ENCODE peak calls at places on chromosomes 11 and 22, in eight cellular contexts. One of them, this sample, is unnamed.

GRCh38 chr22:29302681-29303465 is 3.6 kb upstream of the GAS2L1 start:
- DNase-seq in MM.1S: no peak
- DNase-seq in HCT116: no peak
- DNase-seq in neural progenitor cell: no peak
- DNase-seq in SK-N-SH: peak; percentile 43
- DNase-seq in GM23338: peak; percentile 21
- DNase-seq in hepatocyte: no peak
- DNase-seq in PC-3: no peak
- DNase-seq in this sample: no peak

GRCh38 chr11:101797335-101797734 is 117.5 kb upstream of the CEP126 start:
- DNase-seq in SK-N-SH: no peak
- DNase-seq in hepatocyte: no peak
- DNase-seq in HCT116: no peak
- DNase-seq in neural progenitor cell: no peak
- DNase-seq in MM.1S: no peak
- DNase-seq in GM23338: no peak
- DNase-seq in PC-3: peak; percentile 85
- DNase-seq in this sample: no peak

GRCh38 chr22:45246060-45246985 is 5.6 kb upstream of the KIAA0930 start:
- DNase-seq in GM23338: no peak
- DNase-seq in HCT116: peak; percentile 92
- DNase-seq in PC-3: peak; percentile 85
- DNase-seq in hepatocyte: peak; percentile 94
- DNase-seq in MM.1S: no peak
- DNase-seq in SK-N-SH: peak; percentile 73
- DNase-seq in neural progenitor cell: no peak
- DNase-seq in this sample: no peak

GRCh38 chr11:44382118-44382517 is 72.2 kb upstream of the ALX4 start:
- DNase-seq in PC-3: no peak
- DNase-seq in hepatocyte: no peak
- DNase-seq in MM.1S: no peak
- DNase-seq in neural progenitor cell: no peak
- DNase-seq in HCT116: no peak
- DNase-seq in GM23338: no peak
- DNase-seq in SK-N-SH: no peak
- DNase-seq in this sample: no peak

GRCh38 chr11:113384551-113384950 is 3.0 kb upstream of the ANKK1 start:
- DNase-seq in SK-N-SH: no peak
- DNase-seq in MM.1S: no peak
- DNase-seq in PC-3: peak; percentile 96
- DNase-seq in hepatocyte: peak; percentile 67
- DNase-seq in HCT116: no peak
- DNase-seq in GM23338: no peak
- DNase-seq in neural progenitor cell: no peak
- DNase-seq in this sample: no peak

GRCh38 chr11:69654660-69655478 is 13.9 kb downstream of the CCND1 start:
- DNase-seq in neural progenitor cell: no peak
- DNase-seq in PC-3: peak; percentile 97
- DNase-seq in hepatocyte: peak; percentile 65
- DNase-seq in HCT116: no peak
- DNase-seq in MM.1S: no peak
- DNase-seq in GM23338: peak; percentile 24
- DNase-seq in SK-N-SH: no peak
- DNase-seq in this sample: no peak

GRCh38 chr11:72735495-72736027 is 16.6 kb downstream of the ARAP1 start:
- DNase-seq in hepatocyte: peak; percentile 81
- DNase-seq in SK-N-SH: peak; percentile 89
- DNase-seq in HCT116: peak; percentile 40
- DNase-seq in PC-3: peak; percentile 67
- DNase-seq in neural progenitor cell: no peak
- DNase-seq in MM.1S: no peak
- DNase-seq in GM23338: peak; percentile 68
- DNase-seq in this sample: no peak

GRCh38 chr11:126440792-126441514 is 85.5 kb downstream of the ST3GAL4 start:
- DNase-seq in neural progenitor cell: peak; percentile 89
- DNase-seq in PC-3: peak; percentile 94
- DNase-seq in MM.1S: peak; percentile 71
- DNase-seq in HCT116: peak; percentile 43
- DNase-seq in GM23338: peak; percentile 91
- DNase-seq in SK-N-SH: peak; percentile 94
- DNase-seq in hepatocyte: peak; percentile 89
- DNase-seq in this sample: peak; percentile 75

GRCh38 chr22:19974233-19974861 is 32.7 kb upstream of the TXNRD2 start:
- DNase-seq in hepatocyte: peak; percentile 47
- DNase-seq in GM23338: peak; percentile 97
- DNase-seq in neural progenitor cell: peak; percentile 92
- DNase-seq in SK-N-SH: peak; percentile 91
- DNase-seq in MM.1S: peak; percentile 27
- DNase-seq in HCT116: peak; percentile 41
- DNase-seq in PC-3: peak; percentile 22
- DNase-seq in this sample: peak; percentile 85

GRCh38 chr11:46198245-46198872 is 77.1 kb upstream of the PHF21A start:
- DNase-seq in GM23338: no peak
- DNase-seq in MM.1S: no peak
- DNase-seq in neural progenitor cell: no peak
- DNase-seq in SK-N-SH: no peak
- DNase-seq in HCT116: no peak
- DNase-seq in hepatocyte: no peak
- DNase-seq in PC-3: no peak
- DNase-seq in this sample: no peak

GRCh38 chr11:35158371-35159081 is 19.6 kb downstream of the CD44 start:
- DNase-seq in SK-N-SH: no peak
- DNase-seq in GM23338: no peak
- DNase-seq in MM.1S: no peak
- DNase-seq in HCT116: no peak
- DNase-seq in neural progenitor cell: no peak
- DNase-seq in hepatocyte: peak; percentile 63
- DNase-seq in PC-3: no peak
- DNase-seq in this sample: no peak

GRCh38 chr11:114346709-114347141 is 50.5 kb downstream of the NNMT start:
- DNase-seq in neural progenitor cell: no peak
- DNase-seq in MM.1S: peak; percentile 21
- DNase-seq in SK-N-SH: no peak
- DNase-seq in PC-3: peak; percentile 44
- DNase-seq in HCT116: no peak
- DNase-seq in GM23338: no peak
- DNase-seq in hepatocyte: no peak
- DNase-seq in this sample: no peak

GRCh38 chr11:16291729-16292128 is 64.6 kb downstream of the SOX6 start:
- DNase-seq in GM23338: no peak
- DNase-seq in PC-3: no peak
- DNase-seq in SK-N-SH: no peak
- DNase-seq in MM.1S: no peak
- DNase-seq in neural progenitor cell: no peak
- DNase-seq in hepatocyte: no peak
- DNase-seq in HCT116: no peak
- DNase-seq in this sample: no peak

GRCh38 chr22:19691721-19692341 is 22.5 kb upstream of the SEPTIN5 start:
- DNase-seq in hepatocyte: peak; percentile 51
- DNase-seq in HCT116: peak; percentile 40
- DNase-seq in MM.1S: no peak
- DNase-seq in neural progenitor cell: peak; percentile 73
- DNase-seq in GM23338: peak; percentile 73
- DNase-seq in PC-3: peak; percentile 60
- DNase-seq in SK-N-SH: no peak
- DNase-seq in this sample: no peak

GRCh38 chr11:107177106-107177477 is 158.8 kb upstream of the GUCY1A2 start:
- DNase-seq in neural progenitor cell: no peak
- DNase-seq in GM23338: no peak
- DNase-seq in SK-N-SH: no peak
- DNase-seq in MM.1S: no peak
- DNase-seq in PC-3: no peak
- DNase-seq in HCT116: no peak
- DNase-seq in hepatocyte: no peak
- DNase-seq in this sample: no peak

GRCh38 chr11:76783901-76784813 is 1.0 kb downstream of the TSKU start:
- DNase-seq in GM23338: peak; percentile 94
- DNase-seq in neural progenitor cell: peak; percentile 96
- DNase-seq in hepatocyte: peak; percentile 91
- DNase-seq in PC-3: peak; percentile 80
- DNase-seq in HCT116: peak; percentile 55
- DNase-seq in SK-N-SH: peak; percentile 97
- DNase-seq in MM.1S: no peak
- DNase-seq in this sample: no peak

GRCh38 chr11:76782526-76783293 is 446 bp upstream of the TSKU start:
- DNase-seq in hepatocyte: peak; percentile 97
- DNase-seq in neural progenitor cell: peak; percentile 98
- DNase-seq in HCT116: peak; percentile 79
- DNase-seq in PC-3: peak; percentile 89
- DNase-seq in MM.1S: peak; percentile 91
- DNase-seq in SK-N-SH: peak; percentile 94
- DNase-seq in GM23338: peak; percentile 98
- DNase-seq in this sample: peak; percentile 89

GRCh38 chr11:76781861-76782500 is 1.2 kb upstream of the TSKU start:
- DNase-seq in neural progenitor cell: no peak
- DNase-seq in HCT116: no peak
- DNase-seq in GM23338: no peak
- DNase-seq in PC-3: no peak
- DNase-seq in SK-N-SH: no peak
- DNase-seq in hepatocyte: no peak
- DNase-seq in MM.1S: no peak
- DNase-seq in this sample: no peak

GRCh38 chr11:76785513-76785912 is 2.4 kb downstream of the TSKU start:
- DNase-seq in SK-N-SH: no peak
- DNase-seq in PC-3: no peak
- DNase-seq in MM.1S: no peak
- DNase-seq in neural progenitor cell: peak; percentile 62
- DNase-seq in HCT116: no peak
- DNase-seq in hepatocyte: no peak
- DNase-seq in GM23338: peak; percentile 66
- DNase-seq in this sample: no peak

DNA sequence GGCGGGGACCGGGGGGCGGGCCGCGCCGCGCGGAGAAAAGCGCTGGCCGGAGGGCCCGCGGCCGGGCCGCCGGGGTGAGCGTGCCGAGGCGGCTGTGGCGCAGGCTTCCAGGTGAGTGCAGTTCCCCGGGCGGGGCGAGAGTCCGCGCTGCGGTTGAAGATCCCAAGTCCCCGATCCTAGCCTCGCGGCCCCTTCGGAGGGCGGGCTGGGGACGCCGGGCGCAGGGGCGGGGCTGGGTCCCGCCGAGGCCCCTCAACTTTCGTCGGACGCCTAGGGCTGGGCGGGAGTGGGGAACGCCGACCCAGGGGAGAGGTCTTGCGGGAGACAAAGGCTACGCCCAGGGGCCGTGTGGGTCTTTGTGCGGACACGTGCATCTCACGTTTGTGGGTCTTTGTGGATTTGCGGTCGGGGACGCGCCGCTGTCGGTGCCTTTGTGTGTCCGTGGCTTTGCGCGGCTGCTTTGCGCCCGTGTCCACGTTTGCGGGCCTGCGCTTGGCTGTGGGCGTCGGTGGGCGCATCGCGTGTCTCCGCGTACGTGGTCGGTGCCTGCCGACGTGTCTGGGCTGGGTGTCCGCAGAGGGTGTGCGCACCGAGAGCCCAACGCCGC is at the start of gene TSKU:
- DNase-seq in hepatocyte: no peak
- DNase-seq in GM23338: peak; percentile 82
- DNase-seq in SK-N-SH: no peak
- DNase-seq in MM.1S: no peak
- DNase-seq in HCT116: no peak
- DNase-seq in PC-3: peak; percentile 27
- DNase-seq in neural progenitor cell: no peak
- DNase-seq in this sample: no peak
- TF ChIP-seq EZH2phosphoT487 in hepatocyte: no peak
- TF ChIP-seq EZH2phosphoT487 in GM23338: no peak
- TF ChIP-seq EZH2phosphoT487 in SK-N-SH: no peak
- TF ChIP-seq EZH2phosphoT487 in MM.1S: no peak
- TF ChIP-seq EZH2phosphoT487 in HCT116: no peak
- TF ChIP-seq EZH2phosphoT487 in PC-3: no peak
- TF ChIP-seq EZH2phosphoT487 in neural progenitor cell: no peak
- TF ChIP-seq EZH2phosphoT487 in this sample: no peak

DNA sequence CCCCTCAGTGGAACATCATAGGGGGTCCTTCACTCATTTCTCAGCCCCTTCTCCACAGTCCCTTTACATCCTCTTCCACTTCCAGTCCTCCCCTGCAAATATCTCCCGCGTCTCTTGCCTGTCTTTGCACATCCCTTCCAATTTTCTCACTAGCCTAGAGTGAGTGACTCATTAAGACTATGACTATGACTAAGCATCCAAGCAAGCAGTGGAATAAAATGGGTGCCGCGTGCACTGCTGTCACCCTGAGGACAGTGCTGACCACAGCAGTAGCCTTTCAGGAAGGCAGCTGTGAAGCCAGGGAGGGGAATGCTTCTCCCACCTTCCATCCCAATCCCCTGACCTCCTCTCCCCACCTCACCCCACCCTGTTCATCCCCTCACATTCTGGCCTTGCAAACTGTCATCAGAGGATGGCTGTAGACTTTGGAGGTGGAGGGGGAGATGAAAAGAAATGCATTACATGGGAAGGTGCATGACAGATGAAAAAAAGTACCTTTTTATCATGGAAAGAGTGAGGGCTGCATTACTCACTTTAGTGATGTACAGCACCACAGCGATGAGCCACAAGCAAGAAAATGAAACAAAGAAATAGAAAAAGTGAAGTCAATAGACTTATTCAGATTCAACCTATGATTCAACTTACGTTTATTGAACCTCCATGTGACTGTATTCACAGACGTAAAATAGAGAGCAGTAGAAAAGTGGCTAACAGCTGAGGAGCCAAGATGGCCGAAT is 948.2 kb downstream of the NTM start:
- DNase-seq in HCT116: no peak
- DNase-seq in MM.1S: no peak
- DNase-seq in neural progenitor cell: no peak
- DNase-seq in SK-N-SH: no peak
- DNase-seq in hepatocyte: no peak
- DNase-seq in PC-3: peak; percentile 14
- DNase-seq in GM23338: no peak
- DNase-seq in this sample: no peak
- TF ChIP-seq CTCF in HCT116: no peak
- TF ChIP-seq CTCF in MM.1S: no peak
- TF ChIP-seq CTCF in neural progenitor cell: no peak
- TF ChIP-seq CTCF in SK-N-SH: peak; percentile 28
- TF ChIP-seq CTCF in hepatocyte: no peak
- TF ChIP-seq CTCF in PC-3: no peak
- TF ChIP-seq CTCF in GM23338: no peak
- TF ChIP-seq CTCF in this sample: no peak

DNA sequence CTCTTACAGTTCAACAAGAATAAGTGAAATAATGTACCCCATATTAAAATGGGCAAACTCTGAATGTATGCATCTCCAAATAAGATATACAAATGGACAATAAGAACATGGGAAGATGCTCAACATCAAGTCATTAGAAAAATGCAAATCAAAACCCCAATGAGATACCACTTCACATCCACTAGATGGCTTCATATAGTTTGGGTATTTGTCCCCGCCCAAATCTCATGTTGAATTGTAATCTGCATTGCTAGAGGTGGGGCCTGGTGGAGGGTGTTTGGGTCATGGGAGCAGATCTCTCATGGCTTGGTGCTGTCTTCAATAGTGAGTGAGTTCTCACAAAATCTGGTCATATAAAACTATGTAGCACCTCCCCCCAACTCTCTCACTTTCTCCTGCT is 5.7 kb downstream of the MPZL2 start:
- DNase-seq in hepatocyte: no peak
- DNase-seq in HCT116: no peak
- DNase-seq in neural progenitor cell: no peak
- DNase-seq in SK-N-SH: no peak
- DNase-seq in PC-3: peak; percentile 50
- DNase-seq in MM.1S: peak; percentile 53
- DNase-seq in GM23338: peak; percentile 49
- DNase-seq in this sample: peak; percentile 29
- TF ChIP-seq EZH2phosphoT487 in hepatocyte: no peak
- TF ChIP-seq EZH2phosphoT487 in HCT116: no peak
- TF ChIP-seq EZH2phosphoT487 in neural progenitor cell: no peak
- TF ChIP-seq EZH2phosphoT487 in SK-N-SH: no peak
- TF ChIP-seq EZH2phosphoT487 in PC-3: no peak
- TF ChIP-seq EZH2phosphoT487 in MM.1S: no peak
- TF ChIP-seq EZH2phosphoT487 in GM23338: no peak
- TF ChIP-seq EZH2phosphoT487 in this sample: no peak

GRCh38 chr11:67572747-67573419 is 10.7 kb upstream of the GSTP1 start:
- DNase-seq in MM.1S: peak; percentile 63
- DNase-seq in PC-3: peak; percentile 84
- DNase-seq in hepatocyte: peak; percentile 84
- DNase-seq in SK-N-SH: peak; percentile 53
- DNase-seq in GM23338: peak; percentile 87
- DNase-seq in neural progenitor cell: peak; percentile 84
- DNase-seq in HCT116: peak; percentile 65
- DNase-seq in this sample: peak; percentile 67
- TF ChIP-seq CTCF in MM.1S: peak; percentile 63
- TF ChIP-seq CTCF in PC-3: peak; percentile 76
- TF ChIP-seq CTCF in hepatocyte: peak; percentile 76
- TF ChIP-seq CTCF in SK-N-SH: peak; percentile 64
- TF ChIP-seq CTCF in GM23338: peak; percentile 89
- TF ChIP-seq CTCF in neural progenitor cell: peak; percentile 80
- TF ChIP-seq CTCF in HCT116: peak; percentile 90
- TF ChIP-seq CTCF in this sample: peak; percentile 74